ENCODE peak calls at places on chromosomes 4 and X, in five cellular contexts. D, F, I, C and L are unnamed samples. For H3K36me3, the result is how much of the 10 kb centered on the place peaks cover.

GRCh38 chrX:20456971-20457370 is 190.3 kb upstream of the RPS6KA3 start:
- DNase-seq in D (no peak), I (no peak), F (no peak), C (no peak), L (no peak)

GRCh38 chr4:44861756-44862155 is 135.4 kb upstream of the GNPDA2 start:
- DNase-seq in C (no peak), I (no peak), F (no peak), D (no peak), L (no peak)

GRCh38 chr4:32775049-32775448 is 2054.9 kb downstream of the PCDH7 start:
- DNase-seq in I (no peak), F (no peak), D (no peak), C (no peak), L (no peak)

GRCh38 chr4:15899511-15899910 is 39.0 kb downstream of the FGFBP1 start:
- DNase-seq in C (no peak), F (no peak), I (no peak), D (no peak), L (no peak)

GRCh38 chrX:15349046-15349445 is 13.7 kb upstream of the PIGA start:
- DNase-seq in F (peak), C (no peak), D (peak), I (peak), L (peak)

GRCh38 chr4:48261288-48261687 is 8.3 kb downstream of the TEC start:
- DNase-seq in I (no peak), D (no peak), C (no peak), F (no peak), L (no peak)

GRCh38 chrX:20527458-20528099 is 260.9 kb upstream of the RPS6KA3 start:
- DNase-seq in F (no peak), C (no peak), I (peak), D (no peak), L (peak)

GRCh38 chr4:161505141-161505540 is 658.7 kb downstream of the FSTL5 start:
- DNase-seq in D (no peak), I (no peak), F (no peak), C (no peak), L (no peak)

GRCh38 chrX:17033225-17033624 is 86.8 kb downstream of the REPS2 start:
- DNase-seq in I (no peak), D (no peak), C (no peak), F (no peak), L (no peak)

GRCh38 chrX:12315526-12315925 is 177.3 kb downstream of the FRMPD4 start:
- DNase-seq in F (no peak), I (no peak), D (no peak), C (no peak), L (no peak)

GRCh38 chr4:70559216-70559830 is 32.7 kb upstream of the AMBN start:
- DNase-seq in F (peak), I (peak), D (no peak), C (no peak), L (peak)

GRCh38 chr4:16083217-16084191 is at the start of gene PROM1:
- DNase-seq in I (no peak), D (peak), C (peak), F (peak), L (no peak)

GRCh38 chr4:169089004-169089403 is 78.9 kb upstream of the CBR4 start:
- DNase-seq in I (no peak), C (no peak), F (no peak), D (no peak), L (no peak)

GRCh38 chr4:183345261-183345660 is 23.0 kb upstream of the CLDN24 start:
- DNase-seq in D (no peak), F (no peak), C (peak), I (no peak), L (no peak)

DNA sequence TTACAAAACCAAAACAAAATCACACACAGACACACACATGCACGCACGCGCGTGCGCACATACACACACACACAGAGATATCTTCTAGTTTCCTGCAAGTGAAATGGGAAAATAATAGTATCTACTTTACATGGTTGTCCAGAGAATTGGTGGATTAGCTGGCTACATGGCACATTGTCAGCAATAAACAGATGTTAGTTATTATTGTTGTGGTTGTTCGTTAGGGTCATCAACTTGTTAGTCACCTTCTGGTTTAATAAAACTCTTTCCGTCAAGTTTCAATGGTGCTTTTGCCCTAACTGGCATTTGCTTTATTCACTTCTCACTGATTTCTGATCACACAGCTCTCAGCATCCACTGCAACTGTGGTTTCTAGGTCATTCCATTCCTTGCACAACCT is 25.5 kb upstream of the RASL11B start:
- DNase-seq in I (no peak), F (no peak), D (no peak), C (no peak), L (no peak)
- H3K36me3 ChIP-seq in I (under half), F (under half), D (under half), C (under half), L (under half)

DNA sequence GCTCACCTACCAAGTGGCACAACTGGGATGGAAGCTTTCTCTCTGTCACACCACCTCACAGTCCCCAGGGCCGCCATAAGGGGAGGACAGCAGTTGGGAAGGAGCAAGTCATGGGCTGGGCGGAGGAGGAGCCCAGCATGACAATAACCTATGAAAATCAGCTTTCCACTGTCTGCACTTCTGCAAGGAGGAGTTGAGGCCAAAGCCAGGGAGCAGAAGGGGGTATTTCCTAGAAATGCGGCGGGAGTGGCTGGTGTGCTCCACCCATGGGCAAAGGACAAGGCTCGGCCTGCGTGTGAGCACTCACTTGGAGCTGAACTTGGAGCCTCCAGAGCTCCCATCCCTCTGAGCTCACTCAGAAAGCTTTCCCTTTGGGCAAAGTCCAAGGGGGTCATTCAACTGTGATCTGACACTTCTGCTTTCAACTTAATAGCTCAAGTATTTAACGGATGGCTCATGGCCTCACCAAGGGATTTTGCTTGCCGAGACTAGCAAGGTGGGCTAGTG is 18.5 kb downstream of the APLN start:
- DNase-seq in I (no peak), C (no peak), D (no peak), F (no peak), L (no peak)
- H3K27ac ChIP-seq in I (no peak), C (no peak), D (no peak), F (no peak), L (no peak)

GRCh38 chr4:8235224-8235623 is 34.3 kb upstream of the HTRA3 start:
- DNase-seq in C (no peak), D (no peak), I (no peak), F (no peak), L (no peak)
- H3K36me3 ChIP-seq in C (half or more), D (under half), I (under half), F (half or more), L (under half)

GRCh38 chr4:176443117-176443516 is 123.4 kb downstream of the SPCS3 start:
- DNase-seq in D (no peak), C (no peak), I (no peak), F (no peak), L (no peak)
- H3K27ac ChIP-seq in D (no peak), C (no peak), I (no peak), F (no peak), L (no peak)

GRCh38 chr4:1927675-1928074 is 56.5 kb downstream of the NSD2 start:
- DNase-seq in F (no peak), D (no peak), C (no peak), I (no peak), L (no peak)
- H3K36me3 ChIP-seq in F (half or more), D (under half), C (half or more), I (under half), L (under half)

GRCh38 chrX:154354013-154354412 is 20.4 kb downstream of the FLNA start:
- DNase-seq in I (no peak), D (no peak), F (no peak), C (no peak), L (no peak)

GRCh38 chrX:154351183-154352011 is 23.0 kb downstream of the FLNA start:
- DNase-seq in I (peak), C (peak), F (no peak), D (no peak), L (no peak)

GRCh38 chrX:154353172-154353843 is 21.1 kb downstream of the FLNA start:
- DNase-seq in C (no peak), I (no peak), D (no peak), F (no peak), L (no peak)

GRCh38 chrX:154352012-154352401 is 22.4 kb downstream of the FLNA start:
- DNase-seq in F (no peak), C (no peak), D (no peak), I (no peak), L (no peak)

GRCh38 chrX:154352466-154352865 is 22.0 kb downstream of the FLNA start:
- DNase-seq in F (no peak), I (no peak), C (no peak), D (no peak), L (no peak)
- H3K27ac ChIP-seq in F (peak), I (peak), C (peak), D (no peak), L (peak)